ENCODE peak calls at places on chromosomes 12 and 14, in six cellular contexts. F is mesothelial cell of epicardium, B is kidney epithelial cell, L is astrocyte of the spinal cord, Z is RWPE1, J is chondrocyte. M is an unnamed sample.

GRCh38 chr12:48508987-48509386 is 16.4 kb upstream of the OR8S1 start:
- DNase-seq in F (no peak), B (no peak), L (no peak), Z (no peak), J (no peak), M (no peak)

GRCh38 chr12:48677782-48678181 is 4.3 kb downstream of the KANSL2 start:
- DNase-seq in F (no peak), B (no peak), L (no peak), Z (no peak), J (no peak), M (no peak)

GRCh38 chr12:55717397-55718007 is 1.7 kb downstream of the BLOC1S1 start:
- DNase-seq in F (no peak), B (no peak), L (peak; percentile 74), Z (peak; percentile 84), J (no peak), M (no peak)

GRCh38 chr12:128942960-128943477 is 89.7 kb downstream of the GLT1D1 start:
- DNase-seq in F (no peak), B (no peak), L (no peak), Z (no peak), J (no peak), M (no peak)

GRCh38 chr12:9122166-9122609 is 6.5 kb upstream of the A2M start:
- DNase-seq in F (no peak), B (no peak), L (no peak), Z (no peak), J (no peak), M (no peak)

GRCh38 chr14:44820230-44820964 is 141.3 kb downstream of the KLHL28 start:
- DNase-seq in F (no peak), B (no peak), L (no peak), Z (no peak), J (no peak), M (no peak)

GRCh38 chr12:131153016-131153415 is 199.3 kb downstream of the ADGRD1 start:
- DNase-seq in F (no peak), B (no peak), L (no peak), Z (no peak), J (no peak), M (no peak)

GRCh38 chr12:116087399-116087798 is 190.1 kb downstream of the MED13L start:
- DNase-seq in F (no peak), B (no peak), L (no peak), Z (no peak), J (no peak), M (no peak)

GRCh38 chr12:92244036-92244435 is 98.4 kb upstream of the BTG1 start:
- DNase-seq in F (no peak), B (no peak), L (peak; percentile 72), Z (no peak), J (no peak), M (no peak)

GRCh38 chr14:44463386-44464004 is 43.6 kb downstream of the FSCB start:
- DNase-seq in F (no peak), B (no peak), L (no peak), Z (no peak), J (no peak), M (no peak)

GRCh38 chr12:115946867-115947695 is 330.4 kb downstream of the MED13L start:
- DNase-seq in F (no peak), B (no peak), L (no peak), Z (no peak), J (no peak), M (no peak)

GRCh38 chr14:20381341-20381740 is 32.0 kb downstream of the TEP1 start:
- DNase-seq in F (no peak), B (no peak), L (no peak), Z (no peak), J (no peak), M (no peak)

GRCh38 chr14:68081489-68081888 is 261.9 kb downstream of the RAD51B start:
- DNase-seq in F (no peak), B (no peak), L (no peak), Z (no peak), J (no peak), M (no peak)

GRCh38 chr14:68082698-68083291 is 263.2 kb downstream of the RAD51B start:
- DNase-seq in F (no peak), B (no peak), L (no peak), Z (no peak), J (no peak), M (no peak)

GRCh38 chr14:68085742-68086141 is 266.2 kb downstream of the RAD51B start:
- DNase-seq in F (no peak), B (no peak), L (no peak), Z (no peak), J (no peak), M (no peak)

GRCh38 chr14:68079941-68080697 is 260.5 kb downstream of the RAD51B start:
- DNase-seq in F (no peak), B (no peak), L (no peak), Z (no peak), J (no peak), M (no peak)

GRCh38 chr14:68084256-68084655 is 264.7 kb downstream of the RAD51B start:
- DNase-seq in F (no peak), B (no peak), L (peak; percentile 41), Z (no peak), J (no peak), M (no peak)
- TF ChIP-seq CTCF in F (no peak), B (peak; percentile 46), L (peak; percentile 44), Z (no peak), J (peak; percentile 68), M (peak; percentile 34)

GRCh38 chr14:88821888-88822287 is 2.6 kb upstream of the TTC8 start:
- DNase-seq in F (no peak), B (no peak), L (no peak), Z (no peak), J (no peak), M (no peak)

GRCh38 chr14:88825503-88825902 is 1.1 kb downstream of the TTC8 start:
- DNase-seq in F (no peak), B (no peak), L (no peak), Z (no peak), J (no peak), M (no peak)

GRCh38 chr14:88825078-88825458 is 617 bp downstream of the TTC8 start:
- DNase-seq in F (no peak), B (no peak), L (peak; percentile 31), Z (peak; percentile 12), J (no peak), M (no peak)

GRCh38 chr14:88823968-88824313 is 510 bp upstream of the TTC8 start:
- DNase-seq in F (no peak), B (no peak), L (no peak), Z (no peak), J (no peak), M (no peak)

GRCh38 chr14:88824314-88825077 is at the start of gene TTC8:
- DNase-seq in F (peak; percentile 86), B (peak; percentile 62), L (peak; percentile 93), Z (peak; percentile 90), J (peak; percentile 95), M (peak; percentile 81)
- TF ChIP-seq CTCF in F (no peak), B (no peak), L (no peak), Z (no peak), J (peak; percentile 15), M (no peak)

GRCh38 chr12:45464699-45465098 is 248.8 kb downstream of the ANO6 start:
- DNase-seq in F (no peak), B (no peak), L (no peak), Z (no peak), J (no peak), M (no peak)
- TF ChIP-seq CTCF in F (no peak), B (peak; percentile 10), L (no peak), Z (no peak), J (peak; percentile 23), M (peak; percentile 37)

DNA sequence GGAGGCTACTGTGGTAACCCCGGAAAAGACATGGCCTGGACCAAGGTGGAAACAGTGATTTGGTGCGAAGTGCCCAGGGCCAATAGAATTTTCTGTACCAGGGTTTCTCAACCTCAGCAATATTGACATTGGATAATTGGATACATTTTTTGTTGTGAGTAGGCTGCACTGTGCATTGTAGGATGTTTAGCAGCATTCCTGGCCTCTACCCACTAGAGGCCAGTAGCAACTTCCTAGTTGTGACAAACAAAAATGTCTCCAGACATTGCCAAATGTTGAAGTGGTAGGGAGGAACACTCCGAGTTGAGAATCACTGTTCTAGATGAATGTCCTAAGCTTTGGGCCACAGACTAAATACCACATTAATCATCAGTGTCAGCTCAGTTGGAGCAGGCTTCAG is 6.2 kb upstream of the CGRRF1 start:
- DNase-seq in F (no peak), B (no peak), L (peak; percentile 43), Z (no peak), J (no peak), M (no peak)
- TF ChIP-seq CTCF in F (no peak), B (peak; percentile 33), L (peak; percentile 59), Z (no peak), J (peak; percentile 76), M (peak; percentile 57)

GRCh38 chr12:19916982-19917381 is 451.4 kb upstream of the PDE3A start:
- DNase-seq in F (no peak), B (no peak), L (no peak), Z (no peak), J (no peak), M (no peak)

GRCh38 chr12:19910681-19911080 is 457.7 kb upstream of the PDE3A start:
- DNase-seq in F (no peak), B (no peak), L (no peak), Z (no peak), J (no peak), M (no peak)

GRCh38 chr12:19912996-19913395 is 455.3 kb upstream of the PDE3A start:
- DNase-seq in F (no peak), B (no peak), L (no peak), Z (no peak), J (no peak), M (no peak)

GRCh38 chr12:19915392-19916192 is 452.7 kb upstream of the PDE3A start:
- DNase-seq in F (no peak), B (no peak), L (peak; percentile 62), Z (no peak), J (no peak), M (no peak)

GRCh38 chr12:19916193-19916498 is 452.2 kb upstream of the PDE3A start:
- DNase-seq in F (no peak), B (no peak), L (no peak), Z (no peak), J (no peak), M (no peak)
- TF ChIP-seq CTCF in F (no peak), B (no peak), L (no peak), Z (no peak), J (no peak), M (no peak)

M was measured in neural crest cell.